ENCODE peak calls at places on chromosomes 7 and 10, in five cellular contexts. A is gastrocnemius medialis, G is ovary, Z is transverse colon, P is lower leg skin. U is an unnamed sample.

GRCh38 chr7:5437987-5438386 is 14.4 kb upstream of the TNRC18 start:
- DNase-seq in Z (no peak), G (no peak), A (no peak), P (no peak), U (no peak)

GRCh38 chr7:42235734-42236133 is 1.3 kb downstream of the GLI3 start:
- DNase-seq in P (peak), Z (peak), G (peak), A (no peak), U (peak)

GRCh38 chr10:21293518-21294356 is 231.7 kb downstream of the SKIDA1 start:
- DNase-seq in A (no peak), P (no peak), G (no peak), Z (no peak), U (no peak)

GRCh38 chr10:46247808-46248569 is 38.8 kb upstream of the ANTXRL start:
- DNase-seq in A (no peak), Z (no peak), P (peak), G (no peak), U (no peak)

GRCh38 chr7:95527033-95527775 is 41.5 kb downstream of the ASB4 start:
- DNase-seq in Z (peak), P (peak), A (peak), G (peak), U (peak)

GRCh38 chr7:46131916-46132795 is 211.1 kb upstream of the IGFBP3 start:
- DNase-seq in P (no peak), Z (no peak), G (no peak), A (no peak), U (no peak)

GRCh38 chr10:104304927-104305326 is 33.3 kb downstream of the ITPRIP start:
- DNase-seq in P (no peak), Z (no peak), G (no peak), A (no peak), U (no peak)

GRCh38 chr7:79451580-79451979 is 1.9 kb downstream of the MAGI2 start:
- DNase-seq in Z (no peak), P (no peak), G (no peak), A (no peak), U (no peak)

GRCh38 chr10:126204320-126204719 is 184.0 kb downstream of the ADAM12 start:
- DNase-seq in G (no peak), Z (no peak), A (no peak), P (no peak), U (no peak)

GRCh38 chr10:59674211-59674836 is 35.3 kb downstream of the SLC16A9 start:
- DNase-seq in A (no peak), G (no peak), Z (peak), P (no peak), U (peak)

GRCh38 chr10:30865141-30865926 is 166.3 kb downstream of the ZNF438 start:
- DNase-seq in P (no peak), Z (no peak), A (no peak), G (no peak), U (no peak)

GRCh38 chr7:144391823-144392255 is 11.7 kb downstream of the NOBOX start:
- DNase-seq in P (no peak), A (no peak), Z (no peak), G (no peak), U (no peak)

GRCh38 chr10:132524443-132525285 is 12.9 kb upstream of the INPP5A start:
- DNase-seq in A (peak), P (no peak), G (peak), Z (peak), U (no peak)

GRCh38 chr10:98340261-98340675 is 72.3 kb upstream of the LOXL4 start:
- DNase-seq in Z (no peak), G (no peak), P (peak), A (peak), U (no peak)

GRCh38 chr10:50544095-50544856 is 79.5 kb downstream of the SGMS1 start:
- DNase-seq in A (no peak), G (no peak), Z (no peak), P (no peak), U (no peak)

GRCh38 chr7:36880108-36880507 is 155.8 kb upstream of the AOAH start:
- DNase-seq in A (no peak), Z (no peak), G (no peak), P (no peak), U (no peak)
- TF ChIP-seq POLR2A in A (no peak), Z (no peak), G (no peak), P (no peak), U (no peak)

DNA sequence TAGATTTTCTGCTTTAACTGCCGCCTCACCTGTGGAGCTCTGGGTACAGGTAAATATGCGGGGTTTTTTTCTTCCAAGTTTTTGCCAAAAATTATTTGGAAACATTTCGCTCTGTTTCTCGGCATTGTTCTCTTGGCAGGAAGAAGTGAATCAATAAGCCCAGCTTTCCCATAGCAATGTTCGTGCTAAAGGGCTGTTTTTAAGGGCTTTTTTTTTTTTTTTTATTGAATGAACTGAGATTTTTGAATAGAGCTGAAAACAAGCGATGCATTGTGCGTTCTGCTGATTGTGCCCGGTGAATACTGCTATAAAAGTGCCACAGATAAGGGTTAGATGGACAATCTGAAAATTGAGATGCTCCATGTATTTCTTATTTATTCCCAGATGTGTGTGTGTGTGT is 30.4 kb downstream of the KIAA1217 start:
- DNase-seq in A (no peak), G (no peak), P (no peak), Z (no peak), U (no peak)
- TF ChIP-seq POLR2A in A (no peak), G (no peak), P (no peak), Z (no peak), U (no peak)

GRCh38 chr7:155002411-155003214 is at the start of gene PAXIP1:
- DNase-seq in P (no peak), A (peak), G (peak), Z (peak), U (peak)
- TF ChIP-seq POLR2A in P (no peak), A (no peak), G (no peak), Z (no peak), U (peak)

DNA sequence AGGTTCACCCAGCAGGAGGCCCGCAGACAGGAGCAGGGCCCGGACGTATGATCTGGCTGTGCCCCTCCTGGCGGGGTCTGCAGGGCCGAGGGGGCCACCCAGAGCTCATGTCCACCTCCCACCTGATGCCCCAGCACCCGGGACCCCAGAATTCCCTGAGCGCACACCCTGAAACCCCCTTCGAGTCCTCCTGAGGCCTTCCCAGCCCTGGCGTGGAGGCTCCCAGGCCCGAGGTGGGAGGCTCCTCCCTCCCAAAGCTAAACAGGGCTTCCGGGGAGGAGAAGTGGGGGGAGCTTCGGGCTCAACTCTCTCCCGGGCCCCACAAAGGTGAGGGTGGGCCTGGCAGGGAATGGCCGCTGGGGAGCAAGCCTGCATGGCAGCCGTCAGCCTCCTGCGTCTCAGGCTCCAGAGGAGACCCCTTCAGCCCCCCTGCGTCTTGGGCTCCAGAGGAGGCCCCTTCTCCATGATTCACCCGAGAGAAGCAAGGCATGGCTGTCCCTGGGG is 30.3 kb downstream of the MICALL2 start:
- DNase-seq in G (no peak), Z (no peak), A (no peak), P (no peak), U (no peak)
- TF ChIP-seq POLR2A in G (no peak), Z (no peak), A (no peak), P (no peak), U (no peak)

GRCh38 chr7:75994388-75995051 is at the start of gene TMEM120A:
- DNase-seq in G (peak), Z (peak), A (peak), P (peak), U (peak)
- TF ChIP-seq POLR2A in G (peak), Z (peak), A (peak), P (no peak), U (peak)

DNA sequence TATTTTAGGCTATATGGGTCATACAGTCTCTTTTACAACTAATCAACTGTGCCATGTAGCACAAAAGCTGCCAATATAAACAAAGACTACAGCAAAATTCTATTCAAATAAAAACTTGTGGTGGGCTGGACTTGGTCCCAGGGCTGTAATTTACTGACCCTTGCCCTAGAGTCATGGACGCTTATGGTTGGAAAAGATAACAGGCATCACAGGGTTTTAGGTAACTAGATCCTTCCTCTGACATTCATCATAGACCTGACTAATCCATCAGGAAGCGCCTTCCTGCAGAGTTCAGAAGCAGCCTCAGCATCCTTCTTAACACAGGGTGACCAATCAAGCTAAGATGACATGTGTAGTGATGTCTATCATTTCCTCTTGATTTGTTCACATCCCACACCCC is 40.2 kb upstream of the GPAM start:
- DNase-seq in A (no peak), Z (no peak), P (no peak), G (no peak), U (no peak)
- TF ChIP-seq POLR2A in A (no peak), Z (no peak), P (no peak), G (no peak), U (no peak)

U was measured in H54.